ENCODE peak calls at places on chromosome 15, in four cellular contexts. T, W, O and C are unnamed samples.

GRCh38 chr15:82980986-82981385 is 5.0 kb upstream of the RAMAC start:
- DNase-seq in O (no peak), W (no peak), T (no peak), C (no peak)

GRCh38 chr15:92930776-92931175 is 30.7 kb downstream of the CHD2 start:
- DNase-seq in T (no peak), O (no peak), W (no peak), C (no peak)

GRCh38 chr15:54354341-54354740 is 376.1 kb downstream of the UNC13C start:
- DNase-seq in O (no peak), T (no peak), W (no peak), C (no peak)

GRCh38 chr15:83837946-83838571 is 184.1 kb downstream of the ADAMTSL3 start:
- DNase-seq in W (peak; percentile 5), O (peak; percentile 64), T (peak; percentile 22), C (no peak)

GRCh38 chr15:40255033-40255432 is 16.2 kb downstream of the PAK6 start:
- DNase-seq in T (no peak), W (no peak), O (no peak), C (no peak)

GRCh38 chr15:96254168-96254567 is 76.3 kb upstream of the NR2F2 start:
- DNase-seq in O (no peak), T (no peak), W (peak; percentile 86), C (no peak)

GRCh38 chr15:50353999-50354837 is 780 bp downstream of the GABPB1 start:
- DNase-seq in W (peak; percentile 85), T (peak; percentile 52), O (peak; percentile 60), C (peak; percentile 92)

GRCh38 chr15:51668446-51668845 is 12.9 kb upstream of the SCG3 start:
- DNase-seq in W (no peak), T (no peak), O (no peak), C (no peak)

DNA sequence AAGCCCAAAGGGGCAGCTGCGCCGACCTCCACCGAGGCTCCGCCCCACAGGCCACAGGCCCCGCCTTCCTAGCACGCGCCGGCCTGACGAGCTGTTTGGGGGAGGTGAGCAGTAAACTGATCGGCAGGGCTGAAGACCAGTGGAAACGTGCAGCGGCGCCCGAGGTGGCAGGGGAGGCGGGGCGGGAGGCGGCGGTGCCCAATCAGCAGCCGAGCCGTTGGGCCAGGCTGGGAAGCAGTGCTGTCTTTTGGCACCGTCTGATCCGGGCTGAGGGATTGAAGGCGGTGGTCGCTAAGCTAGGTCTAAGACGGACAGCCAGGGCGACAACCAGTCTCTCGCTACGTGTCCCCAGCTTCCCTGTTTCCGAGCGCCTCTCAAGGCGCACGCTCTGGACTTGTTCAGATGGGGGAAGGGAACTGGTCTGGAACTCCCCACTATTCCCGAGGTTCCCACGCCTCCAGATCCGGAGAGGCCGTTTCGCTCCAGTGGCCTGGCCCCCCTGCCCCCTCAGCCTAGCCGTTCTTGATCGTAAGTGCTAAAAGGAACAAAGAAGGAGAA is at the start of gene FMN1:
- DNase-seq in T (peak; percentile 93), W (no peak), O (peak; percentile 96), C (peak; percentile 97)
- TF ChIP-seq POLR2AphosphoS5 in T (no peak), W (no peak), O (no peak), C (no peak)

DNA sequence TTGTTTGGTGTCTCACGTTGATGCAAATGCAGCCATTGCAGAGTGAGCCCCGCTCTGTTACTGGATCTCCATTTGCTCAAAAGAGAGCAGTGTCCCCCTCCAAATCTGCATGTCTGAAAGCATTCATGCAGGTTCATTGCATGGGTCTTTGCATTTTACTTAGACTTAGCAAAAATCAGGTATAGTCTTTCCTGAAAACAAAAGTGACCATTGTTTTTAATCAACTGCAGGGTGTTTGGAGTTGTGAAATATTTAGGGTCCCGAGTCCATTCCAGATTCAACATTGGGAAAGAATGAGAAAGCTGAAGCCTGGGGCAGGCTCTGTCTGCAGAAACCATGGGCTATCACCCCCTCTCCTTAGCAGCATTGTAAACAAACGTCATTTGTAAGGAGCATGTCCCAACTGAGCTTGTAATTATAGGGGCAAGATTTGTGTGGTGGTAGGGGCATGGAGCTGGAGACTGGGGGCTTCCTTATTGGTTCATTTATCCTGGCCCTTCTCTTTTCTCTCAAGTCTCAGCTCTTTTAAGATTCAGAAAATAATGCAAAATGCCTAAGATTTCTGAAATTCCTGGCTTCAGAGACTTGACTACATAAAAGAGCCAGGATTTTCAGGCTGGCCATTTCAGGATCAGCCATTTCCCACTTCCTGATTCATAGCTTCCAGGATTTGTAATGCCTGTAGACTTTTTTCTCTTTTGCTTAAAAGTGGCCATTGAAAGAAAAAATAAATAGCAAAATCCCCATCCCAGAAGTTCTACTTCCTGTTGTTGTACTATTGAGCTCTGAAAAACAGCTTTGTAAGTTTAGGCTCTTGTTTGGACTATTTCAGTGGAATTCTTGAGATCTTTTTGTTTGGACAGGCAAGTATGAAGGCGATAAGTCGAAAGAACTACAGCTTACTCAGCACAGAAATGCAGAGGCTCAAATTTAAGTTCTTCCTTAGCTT is 23.0 kb downstream of the IGF1R start:
- DNase-seq in W (peak; percentile 95), O (no peak), T (no peak), C (peak; percentile 89)
- TF ChIP-seq JUN in W (no peak), O (no peak), T (no peak), C (no peak)

GRCh38 chr15:75671684-75672083 is 24.0 kb downstream of the SNX33 start:
- DNase-seq in O (no peak), W (no peak), T (no peak), C (no peak)

GRCh38 chr15:75674366-75674765 is 26.7 kb downstream of the SNX33 start:
- DNase-seq in T (no peak), O (no peak), W (no peak), C (no peak)

GRCh38 chr15:75673426-75674247 is 25.9 kb downstream of the SNX33 start:
- DNase-seq in O (no peak), W (no peak), T (no peak), C (no peak)

GRCh38 chr15:75672111-75672602 is 24.4 kb downstream of the SNX33 start:
- DNase-seq in T (no peak), W (no peak), O (no peak), C (no peak)

GRCh38 chr15:75672646-75673425 is 25.1 kb downstream of the SNX33 start:
- DNase-seq in W (no peak), O (no peak), T (no peak), C (peak; percentile 15)
- TF ChIP-seq POLR2AphosphoS5 in W (no peak), O (no peak), T (no peak), C (no peak)

DNA sequence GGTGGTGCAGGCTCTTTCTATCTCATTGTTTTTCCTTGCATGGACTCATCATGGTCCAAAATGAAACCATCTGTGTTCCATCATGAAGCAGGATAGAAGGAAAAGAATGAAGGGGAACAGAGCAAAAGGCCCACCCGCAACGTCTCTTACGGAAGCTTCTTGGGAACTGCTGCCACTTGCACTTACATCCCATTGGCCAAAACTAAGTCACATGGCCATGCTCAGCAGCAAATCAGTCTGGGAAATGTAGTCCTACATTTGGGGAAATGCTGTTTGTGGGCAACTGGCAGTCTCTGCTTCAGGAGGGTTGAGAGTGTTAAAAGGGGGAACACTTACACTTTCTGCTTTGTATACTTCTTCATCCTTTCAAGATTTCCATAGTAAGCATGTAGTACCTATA is 191.6 kb downstream of the SV2B start:
- DNase-seq in W (no peak), T (peak; percentile 62), O (no peak), C (no peak)
- TF ChIP-seq JUN in W (no peak), T (no peak), O (no peak), C (no peak)

GRCh38 chr15:61199681-61200080 is 29.4 kb downstream of the RORA start:
- DNase-seq in T (no peak), O (no peak), W (no peak), C (no peak)
- TF ChIP-seq POLR2AphosphoS5 in T (no peak), O (no peak), W (no peak), C (no peak)

GRCh38 chr15:62495670-62496328 is 330.7 kb upstream of the C2CD4B start:
- DNase-seq in O (no peak), T (no peak), W (no peak), C (no peak)
- TF ChIP-seq JUN in O (no peak), T (no peak), W (no peak), C (no peak)

GRCh38 chr15:71278989-71279756 is 163.9 kb downstream of the THSD4 start:
- DNase-seq in T (no peak), O (no peak), W (peak; percentile 72), C (peak; percentile 93)
- TF ChIP-seq POLR2AphosphoS5 in T (no peak), O (no peak), W (no peak), C (peak; percentile 36)